ENCODE peak calls at places on chromosomes 13 and 19, in ten cellular contexts. R, S, F, N, H, V, M, Y, G and C are unnamed samples. For H3K27me3, the result is how much of the 10 kb centered on the place peaks cover.

GRCh38 chr19:29596080-29596479 is 10.0 kb upstream of the POP4 start:
- DNase-seq in R (no peak), S (no peak), F (no peak), N (no peak), H (no peak), V (no peak), M (no peak), Y (no peak), G (no peak), C (no peak)

GRCh38 chr13:101082441-101082840 is 333.9 kb downstream of the NALCN start:
- DNase-seq in R (no peak), S (no peak), F (no peak), N (no peak), H (no peak), V (no peak), M (no peak), Y (no peak), G (no peak), C (no peak)

GRCh38 chr13:97945342-97945741 is 8.1 kb upstream of the IPO5 start:
- DNase-seq in R (no peak), S (no peak), F (no peak), N (no peak), H (no peak), V (no peak), M (no peak), Y (no peak), G (no peak), C (no peak)

GRCh38 chr13:99220199-99220931 is 19.7 kb downstream of the UBAC2 start:
- DNase-seq in R (no peak), S (no peak), F (no peak), N (no peak), H (no peak), V (no peak), M (peak), Y (no peak), G (no peak), C (no peak)

GRCh38 chr19:3599776-3600183 is 6.9 kb downstream of the TBXA2R start:
- DNase-seq in R (no peak), S (no peak), F (no peak), N (no peak), H (no peak), V (no peak), M (no peak), Y (no peak), G (no peak), C (no peak)

GRCh38 chr19:10092648-10093294 is 6.7 kb downstream of the SHFL start:
- DNase-seq in R (no peak), S (no peak), F (no peak), N (no peak), H (no peak), V (no peak), M (no peak), Y (no peak), G (no peak), C (no peak)

GRCh38 chr13:40672310-40673060 is 6.0 kb upstream of the FOXO1 start:
- DNase-seq in R (no peak), S (no peak), F (no peak), N (no peak), H (peak), V (peak), M (no peak), Y (peak), G (no peak), C (no peak)

GRCh38 chr19:8209111-8209964 is at the start of gene CERS4:
- DNase-seq in R (peak), S (peak), F (no peak), N (peak), H (peak), V (peak), M (peak), Y (peak), G (peak), C (peak)

GRCh38 chr13:73751290-73751689 is 382.9 kb downstream of the KLF12 start:
- DNase-seq in R (no peak), S (no peak), F (no peak), N (no peak), H (no peak), V (no peak), M (no peak), Y (no peak), G (no peak), C (no peak)

GRCh38 chr19:4279530-4280422 is 710 bp downstream of the SHD start:
- DNase-seq in R (no peak), S (no peak), F (no peak), N (no peak), H (no peak), V (no peak), M (no peak), Y (no peak), G (no peak), C (no peak)

GRCh38 chr19:11963566-11964355 is 1.1 kb upstream of the ZNF763 start:
- DNase-seq in R (peak), S (peak), F (no peak), N (no peak), H (peak), V (peak), M (peak), Y (peak), G (peak), C (peak)

GRCh38 chr13:51772781-51773180 is 31.2 kb downstream of the DHRS12 start:
- DNase-seq in R (no peak), S (no peak), F (no peak), N (no peak), H (no peak), V (no peak), M (no peak), Y (no peak), G (no peak), C (no peak)

GRCh38 chr13:74891610-74892009 is 590.4 kb downstream of the TBC1D4 start:
- DNase-seq in R (no peak), S (no peak), F (no peak), N (no peak), H (peak), V (no peak), M (no peak), Y (no peak), G (peak), C (no peak)

GRCh38 chr19:2261438-2262172 is 5.4 kb upstream of the JSRP1 start:
- DNase-seq in R (peak), S (no peak), F (no peak), N (no peak), H (peak), V (no peak), M (peak), Y (no peak), G (no peak), C (no peak)

GRCh38 chr13:26305676-26306075 is 51.7 kb downstream of the CDK8 start:
- DNase-seq in R (no peak), S (no peak), F (no peak), N (no peak), H (no peak), V (no peak), M (no peak), Y (no peak), G (no peak), C (no peak)

GRCh38 chr13:23202383-23202782 is 21.6 kb downstream of the SGCG start:
- DNase-seq in R (no peak), S (no peak), F (no peak), N (no peak), H (no peak), V (no peak), M (no peak), Y (no peak), G (no peak), C (no peak)

GRCh38 chr19:41288898-41289505 is 21.0 kb upstream of the CCDC97 start:
- DNase-seq in R (no peak), S (no peak), F (no peak), N (no peak), H (no peak), V (no peak), M (no peak), Y (no peak), G (no peak), C (no peak)

GRCh38 chr19:38055655-38056521 is 148.9 kb downstream of the SIPA1L3 start:
- DNase-seq in R (no peak), S (no peak), F (no peak), N (no peak), H (no peak), V (no peak), M (no peak), Y (no peak), G (no peak), C (no peak)

GRCh38 chr19:39913682-39914333 is 20.6 kb downstream of the FCGBP start:
- DNase-seq in R (no peak), S (no peak), F (no peak), N (no peak), H (no peak), V (peak), M (no peak), Y (no peak), G (no peak), C (no peak)

GRCh38 chr13:52812941-52813340 is 35.5 kb downstream of the PCDH8 start:
- DNase-seq in R (no peak), S (no peak), F (no peak), N (no peak), H (no peak), V (no peak), M (no peak), Y (no peak), G (no peak), C (no peak)

GRCh38 chr13:96551540-96551939 is 442.7 kb downstream of the OXGR1 start:
- DNase-seq in R (no peak), S (no peak), F (no peak), N (no peak), H (no peak), V (no peak), M (no peak), Y (no peak), G (no peak), C (no peak)

GRCh38 chr13:52414051-52414450 is 8.1 kb upstream of the THSD1 start:
- DNase-seq in R (no peak), S (no peak), F (no peak), N (no peak), H (no peak), V (no peak), M (no peak), Y (no peak), G (no peak), C (no peak)

GRCh38 chr19:45294291-45295029 is 28.2 kb downstream of the CKM start:
- DNase-seq in R (no peak), S (no peak), F (no peak), N (no peak), H (no peak), V (peak), M (no peak), Y (no peak), G (peak), C (no peak)

GRCh38 chr13:45630791-45631190 is 15.3 kb upstream of the ERICH6B start:
- DNase-seq in R (no peak), S (no peak), F (no peak), N (no peak), H (no peak), V (no peak), M (no peak), Y (no peak), G (no peak), C (no peak)

GRCh38 chr19:37932985-37933953 is 26.3 kb downstream of the SIPA1L3 start:
- DNase-seq in R (no peak), S (no peak), F (peak), N (no peak), H (peak), V (peak), M (no peak), Y (peak), G (no peak), C (no peak)

GRCh38 chr19:33240181-33240771 is 14.6 kb upstream of the SLC7A10 start:
- DNase-seq in R (no peak), S (no peak), F (no peak), N (no peak), H (no peak), V (no peak), M (no peak), Y (no peak), G (no peak), C (peak)

GRCh38 chr19:30640266-30640965 is 268.2 kb downstream of the ZNF536 start:
- DNase-seq in R (no peak), S (no peak), F (no peak), N (no peak), H (no peak), V (no peak), M (no peak), Y (no peak), G (no peak), C (no peak)

GRCh38 chr13:50228527-50228926 is 213.3 kb downstream of the KCNRG start:
- DNase-seq in R (no peak), S (no peak), F (no peak), N (no peak), H (no peak), V (no peak), M (no peak), Y (no peak), G (no peak), C (no peak)

GRCh38 chr19:4033028-4033956 is 25.8 kb downstream of the PIAS4 start:
- DNase-seq in R (no peak), S (no peak), F (no peak), N (no peak), H (no peak), V (no peak), M (no peak), Y (no peak), G (no peak), C (no peak)

GRCh38 chr19:1468274-1469199 is 10.5 kb downstream of the C19orf25 start:
- DNase-seq in R (no peak), S (no peak), F (no peak), N (no peak), H (no peak), V (no peak), M (no peak), Y (no peak), G (no peak), C (no peak)

GRCh38 chr13:64639206-64639605 is 2590.9 kb downstream of the PCDH9 start:
- DNase-seq in R (no peak), S (no peak), F (no peak), N (no peak), H (no peak), V (no peak), M (no peak), Y (no peak), G (no peak), C (no peak)

GRCh38 chr13:113976711-113977684 is 3.1 kb upstream of the C13orf46 start:
- DNase-seq in R (no peak), S (no peak), F (peak), N (no peak), H (peak), V (peak), M (no peak), Y (peak), G (no peak), C (peak)

GRCh38 chr13:73718248-73718647 is 416.0 kb downstream of the KLF12 start:
- DNase-seq in R (no peak), S (no peak), F (no peak), N (no peak), H (no peak), V (no peak), M (no peak), Y (no peak), G (no peak), C (no peak)

GRCh38 chr19:2113436-2114211 is 16.9 kb downstream of the IZUMO4 start:
- DNase-seq in R (no peak), S (no peak), F (no peak), N (no peak), H (no peak), V (no peak), M (no peak), Y (peak), G (no peak), C (no peak)

GRCh38 chr19:45503909-45504308 is 3.4 kb upstream of the VASP start:
- DNase-seq in R (no peak), S (no peak), F (no peak), N (no peak), H (no peak), V (no peak), M (no peak), Y (no peak), G (no peak), C (no peak)

DNA sequence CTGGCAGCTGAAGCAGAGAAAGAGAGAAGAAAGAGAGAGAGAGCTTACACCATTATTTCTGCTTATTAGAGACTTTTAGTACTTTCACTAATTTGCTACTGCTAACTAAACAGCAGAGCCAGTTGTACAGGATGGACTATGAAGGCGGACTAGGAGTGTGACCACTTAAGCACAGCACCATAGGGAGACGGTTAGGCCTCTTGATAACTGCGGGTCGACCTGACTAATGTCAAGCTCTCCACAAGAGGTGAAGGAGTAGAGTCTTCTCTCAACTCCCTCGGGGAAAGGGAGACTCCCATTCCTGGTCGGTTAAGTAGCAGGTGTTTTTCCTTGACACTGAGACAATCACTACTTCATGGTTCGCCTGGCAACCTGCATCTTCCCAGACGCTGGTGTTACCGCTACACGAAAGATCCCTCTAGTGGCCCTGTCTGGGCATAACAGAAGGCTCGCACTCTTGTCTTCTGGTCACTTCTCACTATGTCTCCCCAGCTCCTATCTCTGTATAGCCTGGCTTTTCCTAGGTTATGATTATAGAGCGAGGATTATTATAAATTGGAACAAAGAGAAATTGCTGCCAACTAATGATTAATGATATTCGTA is 5.3 kb upstream of the PSG7 start:
- DNase-seq in R (no peak), S (no peak), F (no peak), N (no peak), H (no peak), V (no peak), M (no peak), Y (no peak), G (no peak), C (no peak)
- TF ChIP-seq CTCF in R (no peak), S (no peak), F (peak), N (no peak), H (peak), V (peak), M (no peak), Y (peak), G (peak), C (no peak)

GRCh38 chr19:47444388-47444821 is 25.1 kb upstream of the MEIS3 start:
- DNase-seq in R (no peak), S (no peak), F (no peak), N (no peak), H (no peak), V (no peak), M (no peak), Y (no peak), G (no peak), C (no peak)

GRCh38 chr19:47446534-47447469 is 24.9 kb downstream of the SLC8A2 start:
- DNase-seq in R (no peak), S (peak), F (peak), N (no peak), H (peak), V (no peak), M (no peak), Y (peak), G (no peak), C (peak)

GRCh38 chr19:47445527-47445926 is 26.2 kb downstream of the SLC8A2 start:
- DNase-seq in R (no peak), S (no peak), F (no peak), N (no peak), H (no peak), V (no peak), M (no peak), Y (no peak), G (no peak), C (no peak)

GRCh38 chr19:47447470-47448359 is 24.0 kb downstream of the SLC8A2 start:
- DNase-seq in R (no peak), S (peak), F (peak), N (no peak), H (peak), V (peak), M (no peak), Y (peak), G (no peak), C (peak)

DNA sequence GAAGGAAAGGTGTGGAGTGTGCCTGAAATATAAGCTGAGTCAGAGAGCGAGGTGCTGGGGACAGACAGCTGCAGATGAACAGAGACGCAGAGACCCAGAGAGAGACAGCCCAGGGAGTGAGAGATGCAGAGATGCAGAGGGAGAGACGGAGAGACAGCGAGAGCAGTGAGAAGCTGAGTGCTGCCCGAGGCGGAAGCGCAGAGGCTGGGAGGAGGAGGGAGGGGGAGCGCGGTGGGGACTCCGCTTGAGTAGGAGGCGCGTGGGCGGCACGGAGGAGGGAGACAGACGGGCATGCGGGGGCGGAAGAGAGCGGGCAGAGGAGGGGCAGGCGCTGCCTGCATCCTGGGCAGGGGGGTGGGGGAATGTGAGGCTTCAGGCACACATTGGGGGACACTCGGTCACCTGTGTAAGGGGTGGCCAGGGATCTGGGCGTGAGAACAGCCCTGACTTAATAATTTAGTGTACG is 25.7 kb downstream of the SLC8A2 start:
- DNase-seq in R (no peak), S (peak), F (no peak), N (no peak), H (peak), V (peak), M (peak), Y (peak), G (peak), C (peak)
- H3K27me3 ChIP-seq in R (under half), S (under half), F (under half), N (half or more), H (under half), V (under half), M (under half), Y (half or more), G (under half), C (half or more)

DNA sequence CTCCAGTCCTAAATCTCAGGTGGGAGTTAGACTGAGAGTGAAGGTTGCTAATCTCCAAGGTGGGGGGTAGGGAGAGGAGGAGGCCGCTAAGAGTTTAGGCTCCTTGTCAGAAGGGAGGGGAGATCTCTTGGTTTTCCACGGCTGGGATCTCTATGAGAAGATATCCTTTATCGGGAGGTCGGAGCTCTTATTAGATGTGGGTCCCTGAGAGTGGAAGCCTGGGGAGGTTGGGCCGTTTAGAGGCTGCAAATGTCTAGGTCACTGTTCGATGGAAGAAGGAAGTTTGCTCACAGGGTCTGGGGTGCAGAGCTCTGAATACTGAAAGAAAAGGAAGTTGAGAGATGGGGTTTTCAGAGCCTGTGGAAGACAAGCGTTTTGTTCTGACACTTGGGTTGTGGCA is 3.8 kb downstream of the MYADM start:
- DNase-seq in R (no peak), S (no peak), F (no peak), N (no peak), H (no peak), V (no peak), M (no peak), Y (no peak), G (no peak), C (no peak)
- H3K27ac ChIP-seq in R (peak), S (no peak), F (no peak), N (no peak), H (no peak), V (no peak), M (no peak), Y (no peak), G (no peak), C (peak)

DNA sequence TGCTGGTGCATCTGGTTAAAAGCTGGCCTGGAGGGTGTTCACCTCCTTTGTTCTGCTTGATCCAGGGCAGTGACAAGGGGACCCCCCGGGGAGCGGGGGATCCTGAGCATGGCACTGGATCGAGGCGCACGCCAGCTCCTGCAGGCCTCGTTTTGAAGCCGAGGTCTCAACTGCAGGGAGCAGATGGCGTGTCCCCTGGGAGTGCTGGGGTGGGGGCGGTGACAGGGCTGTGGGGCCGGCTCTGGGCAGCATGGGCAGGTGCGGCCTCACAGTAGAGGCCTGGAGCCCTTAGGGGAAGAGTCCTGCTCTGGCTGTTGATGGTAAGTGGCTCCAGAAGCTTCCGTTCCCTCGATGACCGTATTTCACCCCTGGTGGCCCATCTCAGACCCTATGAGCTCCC is 51.8 kb downstream of the CRTC1 start:
- DNase-seq in R (no peak), S (no peak), F (no peak), N (no peak), H (no peak), V (no peak), M (no peak), Y (no peak), G (no peak), C (no peak)
- TF ChIP-seq CTCF in R (no peak), S (no peak), F (no peak), N (no peak), H (no peak), V (no peak), M (no peak), Y (no peak), G (no peak), C (no peak)